ENCODE peak calls at places on chromosomes 2 and 18, in eight cellular contexts. S, N, H, D, E, J, K and U are unnamed samples.
A peak's percentile ranks its signal among the peaks of the same experiment; 100 is the strongest.

GRCh38 chr2:47056875-47057731 is 98.0 kb downstream of the STPG4 start:
- DNase-seq in N (no peak), J (no peak), E (peak; percentile 40), K (peak; percentile 66), D (peak; percentile 85), H (peak; percentile 62), S (no peak), U (no peak)

GRCh38 chr18:45284174-45284573 is 331.1 kb upstream of the SLC14A2 start:
- DNase-seq in S (no peak), N (no peak), J (no peak), H (no peak), D (no peak), K (no peak), E (no peak), U (no peak)

GRCh38 chr2:95043300-95043786 is 17.8 kb downstream of the MAL start:
- DNase-seq in N (peak; percentile 75), E (peak; percentile 51), S (peak; percentile 21), J (no peak), H (peak; percentile 71), D (peak; percentile 81), K (peak; percentile 92), U (no peak)

GRCh38 chr2:85263591-85263990 is 64.2 kb downstream of the TGOLN2 start:
- DNase-seq in N (no peak), S (no peak), J (no peak), D (no peak), H (no peak), E (no peak), K (no peak), U (no peak)

GRCh38 chr18:79765491-79766245 is 32.1 kb upstream of the KCNG2 start:
- DNase-seq in K (no peak), E (no peak), H (no peak), N (peak; percentile 25), J (no peak), S (no peak), D (peak; percentile 82), U (no peak)

GRCh38 chr2:173431191-173431590 is 76.5 kb downstream of the CDCA7 start:
- DNase-seq in D (no peak), J (no peak), S (no peak), K (no peak), N (no peak), H (no peak), E (no peak), U (no peak)

GRCh38 chr2:106098081-106098480 is 96.0 kb downstream of the UXS1 start:
- DNase-seq in D (peak; percentile 5), H (no peak), J (peak; percentile 31), K (no peak), N (peak; percentile 25), S (peak; percentile 29), E (no peak), U (no peak)

GRCh38 chr2:238843476-238843875 is 4.4 kb upstream of the TWIST2 start:
- DNase-seq in N (no peak), K (no peak), H (no peak), E (no peak), D (no peak), J (no peak), S (no peak), U (no peak)

GRCh38 chr2:23606968-23607367 is 222.0 kb downstream of the KLHL29 start:
- DNase-seq in D (peak; percentile 85), H (peak; percentile 69), K (no peak), S (peak; percentile 16), N (peak; percentile 36), E (no peak), J (no peak), U (no peak)

GRCh38 chr2:98348066-98348561 is 1.9 kb downstream of the CNGA3 start:
- DNase-seq in E (no peak), J (peak; percentile 11), H (no peak), S (no peak), N (no peak), K (no peak), D (no peak), U (peak; percentile 36)

GRCh38 chr2:44981714-44982108 is 27.5 kb downstream of the SIX2 start:
- DNase-seq in N (peak; percentile 75), E (peak; percentile 87), S (peak; percentile 71), J (peak; percentile 84), D (peak; percentile 80), H (peak; percentile 76), K (peak; percentile 72), U (peak; percentile 87)

GRCh38 chr18:832085-832681 is 20.1 kb upstream of the YES1 start:
- DNase-seq in H (no peak), D (no peak), N (peak; percentile 27), S (no peak), J (peak; percentile 47), K (peak; percentile 17), E (peak; percentile 67), U (no peak)

GRCh38 chr2:3517948-3518495 is 1.3 kb downstream of the ADI1 start:
- DNase-seq in N (no peak), H (no peak), D (no peak), J (no peak), K (no peak), E (no peak), S (no peak), U (no peak)

GRCh38 chr18:63339920-63340484 is 20.4 kb upstream of the BCL2 start:
- DNase-seq in K (no peak), H (peak; percentile 40), N (peak; percentile 37), S (peak; percentile 36), D (peak; percentile 58), E (peak; percentile 59), J (peak; percentile 50), U (peak; percentile 44)

GRCh38 chr2:127371037-127371436 is 16.7 kb downstream of the MAP3K2 start:
- DNase-seq in N (no peak), D (peak; percentile 83), E (no peak), J (no peak), K (peak; percentile 52), S (no peak), H (no peak), U (no peak)

GRCh38 chr2:134574610-134575332 is 144.0 kb downstream of the TMEM163 start:
- DNase-seq in H (no peak), K (no peak), S (no peak), J (no peak), E (no peak), D (no peak), N (no peak), U (no peak)

GRCh38 chr2:194562329-194562728 is 1094.7 kb upstream of the SLC39A10 start:
- DNase-seq in H (no peak), D (no peak), N (no peak), K (no peak), S (no peak), E (no peak), J (no peak), U (no peak)

GRCh38 chr2:126224766-126225165 is 431.2 kb upstream of the GYPC start:
- DNase-seq in D (no peak), S (no peak), H (no peak), E (no peak), N (no peak), K (no peak), J (no peak), U (no peak)

GRCh38 chr2:126222316-126222715 is 433.6 kb upstream of the GYPC start:
- DNase-seq in K (no peak), D (no peak), N (no peak), S (no peak), E (no peak), H (no peak), J (no peak), U (no peak)

GRCh38 chr2:126221506-126221905 is 434.5 kb upstream of the GYPC start:
- DNase-seq in J (no peak), H (no peak), S (no peak), K (no peak), E (no peak), N (no peak), D (no peak), U (no peak)

GRCh38 chr2:126227250-126227649 is 428.7 kb upstream of the GYPC start:
- DNase-seq in H (no peak), J (no peak), K (no peak), N (no peak), D (no peak), S (no peak), E (no peak), U (no peak)
- TF ChIP-seq CTCF in H (no peak), J (peak; percentile 41), K (peak; percentile 25), N (peak; percentile 7), D (no peak), S (no peak), E (no peak), U (peak; percentile 34)

DNA sequence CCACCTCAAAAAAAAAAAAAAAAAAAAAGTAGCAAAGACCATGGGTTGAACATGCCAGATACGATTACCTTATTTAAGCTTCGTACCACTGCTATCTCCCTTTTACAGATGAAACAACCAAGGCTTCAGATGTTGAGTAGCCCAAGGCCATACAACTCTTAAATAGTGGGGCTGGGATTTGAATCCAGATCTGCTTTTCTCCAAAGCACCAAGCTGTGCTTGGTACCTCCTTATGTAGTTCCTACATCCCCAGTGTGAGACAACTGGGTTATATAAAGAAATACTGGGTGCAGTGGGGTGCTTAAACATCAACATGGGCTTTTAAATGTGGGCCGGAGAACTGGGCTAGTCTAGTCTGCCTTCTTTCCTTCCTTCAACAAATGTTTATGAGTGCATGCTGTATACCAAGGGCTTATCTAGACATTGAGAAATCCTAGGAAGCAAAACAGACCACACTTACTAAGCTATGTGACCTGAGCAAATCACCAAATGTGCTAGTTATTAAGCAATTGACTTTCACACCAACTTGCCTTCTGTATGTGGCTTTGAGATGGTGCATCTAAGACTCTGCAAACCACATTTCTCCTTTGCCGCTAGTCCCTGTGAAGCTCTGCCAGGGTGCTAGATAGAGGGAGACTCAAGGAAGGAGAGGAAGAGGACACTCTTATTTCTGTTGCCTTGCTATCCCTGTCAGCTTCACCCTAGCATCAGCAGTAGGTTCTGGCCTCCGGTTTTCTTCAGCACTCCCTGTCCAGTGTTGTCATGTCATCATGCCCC is 206.8 kb upstream of the FBXO11 start:
- DNase-seq in D (no peak), H (peak; percentile 7), N (no peak), E (no peak), K (no peak), S (peak; percentile 70), J (no peak), U (no peak)
- TF ChIP-seq CTCF in D (no peak), H (no peak), N (no peak), E (no peak), K (no peak), S (no peak), J (no peak), U (no peak)

DNA sequence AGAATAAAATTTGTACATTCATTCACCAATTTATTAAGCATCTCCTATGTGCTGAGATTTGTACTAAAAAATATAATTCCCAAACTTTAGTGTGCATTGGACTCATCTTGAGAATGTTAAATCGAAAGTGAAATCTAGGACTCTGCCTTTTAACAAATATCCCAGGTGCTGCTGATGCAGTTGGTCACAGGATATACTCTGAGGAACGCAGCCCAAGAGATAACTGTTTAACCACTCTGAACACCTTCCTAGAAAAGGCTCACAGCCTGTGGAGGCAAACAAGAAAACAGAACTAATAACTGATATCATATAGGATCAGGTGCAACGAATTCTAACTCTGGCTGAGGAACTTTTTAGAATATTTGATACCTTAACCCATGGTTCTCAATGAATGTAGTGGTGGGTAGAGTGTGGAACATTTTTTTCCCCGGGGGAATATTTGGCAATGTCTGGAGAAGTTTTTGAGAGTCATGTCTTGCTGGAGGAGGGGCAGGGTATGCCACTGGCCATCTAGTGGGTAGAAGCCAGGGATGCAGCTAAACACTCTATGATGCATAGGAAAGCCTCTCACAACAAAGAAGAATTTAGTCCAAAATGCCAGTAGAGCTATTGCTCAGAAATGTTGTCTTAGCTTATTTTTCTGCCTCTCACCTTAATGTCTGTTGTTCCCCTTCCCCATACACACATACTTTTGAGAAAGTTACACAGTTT is 96.5 kb downstream of the EHBP1 start:
- DNase-seq in N (peak; percentile 46), H (no peak), K (no peak), J (no peak), D (no peak), E (no peak), S (peak; percentile 10), U (no peak)
- TF ChIP-seq CTCF in N (peak; percentile 9), H (peak; percentile 20), K (no peak), J (no peak), D (peak; percentile 29), E (no peak), S (peak; percentile 25), U (peak; percentile 16)

GRCh38 chr2:7524211-7524594 is 607.0 kb downstream of the RNF144A start:
- DNase-seq in E (no peak), N (no peak), S (no peak), K (no peak), J (no peak), D (no peak), H (no peak), U (no peak)
- TF ChIP-seq CTCF in E (no peak), N (no peak), S (no peak), K (no peak), J (no peak), D (no peak), H (no peak), U (no peak)